ENCODE peak calls at places on chromosomes 11 and 22, in seven cellular contexts. U is hepatocyte, V is AG10803, M is PC-3, H is HFF-Myc, K is psoas muscle, J is fibroblast of mammary gland. R is an unnamed sample.

GRCh38 chr22:18110194-18110943 is at the start of gene TUBA8:
- DNase-seq in J (no peak), M (peak; percentile 27), U (peak; percentile 57), K (peak; percentile 89), V (peak; percentile 19), H (no peak), R (peak; percentile 40)

GRCh38 chr22:31400023-31400397 is 606 bp downstream of the DRG1 start:
- DNase-seq in H (no peak), J (peak; percentile 36), V (peak; percentile 33), M (no peak), K (no peak), U (peak; percentile 28), R (peak; percentile 29)

GRCh38 chr11:30826911-30827310 is 240.8 kb upstream of the MPPED2 start:
- DNase-seq in V (no peak), U (no peak), H (no peak), J (no peak), M (no peak), K (no peak), R (no peak)

GRCh38 chr22:39530692-39531331 is 1.7 kb downstream of the RPS19BP1 start:
- DNase-seq in J (peak; percentile 56), K (no peak), U (peak; percentile 68), V (peak; percentile 44), H (no peak), M (peak; percentile 57), R (peak; percentile 65)

GRCh38 chr11:8201524-8202365 is 32.9 kb upstream of the RIC3 start:
- DNase-seq in K (no peak), M (no peak), V (no peak), H (no peak), J (no peak), U (no peak), R (no peak)

GRCh38 chr11:7965386-7965785 is at the start of gene NLRP10:
- DNase-seq in M (peak; percentile 85), J (peak; percentile 92), U (no peak), K (no peak), H (no peak), V (peak; percentile 89), R (peak; percentile 96)

GRCh38 chr11:23540101-23540561 is 679.9 kb upstream of the CCDC179 start:
- DNase-seq in H (peak; percentile 29), J (peak; percentile 42), M (peak; percentile 79), K (no peak), U (peak; percentile 55), V (peak; percentile 41), R (peak; percentile 46)

GRCh38 chr22:30324008-30324730 is 2.6 kb downstream of the TBC1D10A start:
- DNase-seq in U (no peak), H (no peak), V (peak; percentile 87), K (peak; percentile 39), J (peak; percentile 37), M (no peak), R (no peak)

GRCh38 chr11:120546312-120547205 is 35.0 kb downstream of the GRIK4 start:
- DNase-seq in H (peak; percentile 82), M (peak; percentile 97), K (peak; percentile 69), J (peak; percentile 95), U (peak; percentile 74), V (peak; percentile 97), R (peak; percentile 92)

GRCh38 chr22:32994046-32994827 is 63.9 kb downstream of the SYN3 start:
- DNase-seq in H (no peak), J (no peak), K (peak; percentile 66), V (no peak), M (no peak), U (no peak), R (no peak)

GRCh38 chr22:40436460-40437431 is 66.4 kb downstream of the SGSM3 start:
- DNase-seq in K (no peak), H (no peak), V (peak; percentile 63), M (peak; percentile 66), J (peak; percentile 71), U (peak; percentile 74), R (peak; percentile 75)

GRCh38 chr22:24928322-24928721 is 18.2 kb downstream of the LHFPL7 start:
- DNase-seq in J (no peak), V (no peak), M (no peak), H (no peak), U (no peak), K (no peak), R (no peak)

GRCh38 chr22:19756288-19757128 is 4.1 kb upstream of the TBX1 start:
- DNase-seq in K (no peak), J (no peak), U (peak; percentile 79), V (no peak), M (peak; percentile 66), H (no peak), R (peak; percentile 82)

GRCh38 chr22:29313126-29314071 is 2.1 kb downstream of the RASL10A start:
- DNase-seq in K (peak; percentile 79), J (peak; percentile 56), V (peak; percentile 25), U (no peak), M (no peak), H (no peak), R (peak; percentile 43)

GRCh38 chr22:26767351-26767970 is 110.1 kb downstream of the MIAT start:
- DNase-seq in V (no peak), M (no peak), H (no peak), J (no peak), U (no peak), K (no peak), R (no peak)

GRCh38 chr11:65041206-65042035 is at the start of gene SAC3D1:
- DNase-seq in J (peak; percentile 31), M (peak; percentile 69), U (peak; percentile 75), H (no peak), K (no peak), V (no peak), R (peak; percentile 77)

GRCh38 chr11:104165014-104165413 is 1.1 kb upstream of the PDGFD start:
- DNase-seq in U (no peak), H (no peak), K (no peak), M (no peak), J (no peak), V (no peak), R (no peak)

GRCh38 chr11:116112031-116112935 is 608.1 kb upstream of the CADM1 start:
- DNase-seq in M (no peak), H (no peak), V (no peak), K (no peak), J (no peak), U (no peak), R (no peak)

GRCh38 chr11:9773524-9773923 is 109.6 kb downstream of the SWAP70 start:
- DNase-seq in U (no peak), V (no peak), H (no peak), K (no peak), J (no peak), M (no peak), R (no peak)

GRCh38 chr22:46731246-46732040 is 6.6 kb downstream of the CERK start:
- DNase-seq in K (peak; percentile 76), V (peak; percentile 39), H (no peak), U (peak; percentile 65), J (no peak), M (no peak), R (peak; percentile 28)

GRCh38 chr22:38543822-38544221 is 26.2 kb downstream of the DMC1 start:
- DNase-seq in J (no peak), H (no peak), M (no peak), K (no peak), V (no peak), U (no peak), R (no peak)

GRCh38 chr22:48464246-48464645 is 1363.4 kb downstream of the BRD1 start:
- DNase-seq in U (no peak), K (no peak), J (no peak), M (no peak), H (no peak), V (no peak), R (no peak)

GRCh38 chr11:36292311-36292722 is 3.1 kb upstream of the COMMD9 start:
- DNase-seq in V (peak; percentile 50), U (peak; percentile 32), H (no peak), K (no peak), J (peak; percentile 46), M (peak; percentile 67), R (peak; percentile 53)

GRCh38 chr11:125593113-125593761 is 585 bp downstream of the STT3A start:
- DNase-seq in V (peak; percentile 30), U (peak; percentile 57), H (no peak), M (peak; percentile 35), K (no peak), J (peak; percentile 36), R (peak; percentile 34)

GRCh38 chr11:106789406-106789805 is 228.9 kb downstream of the GUCY1A2 start:
- DNase-seq in M (no peak), K (no peak), U (no peak), V (no peak), H (no peak), J (no peak), R (peak; percentile 53)
- H3K4me3 ChIP-seq in M (no peak overlapping the region), K (no peak overlapping the region), U (no peak overlapping the region), V (no peak overlapping the region), H (no peak overlapping the region), J (no peak overlapping the region), R (no peak overlapping the region)

DNA sequence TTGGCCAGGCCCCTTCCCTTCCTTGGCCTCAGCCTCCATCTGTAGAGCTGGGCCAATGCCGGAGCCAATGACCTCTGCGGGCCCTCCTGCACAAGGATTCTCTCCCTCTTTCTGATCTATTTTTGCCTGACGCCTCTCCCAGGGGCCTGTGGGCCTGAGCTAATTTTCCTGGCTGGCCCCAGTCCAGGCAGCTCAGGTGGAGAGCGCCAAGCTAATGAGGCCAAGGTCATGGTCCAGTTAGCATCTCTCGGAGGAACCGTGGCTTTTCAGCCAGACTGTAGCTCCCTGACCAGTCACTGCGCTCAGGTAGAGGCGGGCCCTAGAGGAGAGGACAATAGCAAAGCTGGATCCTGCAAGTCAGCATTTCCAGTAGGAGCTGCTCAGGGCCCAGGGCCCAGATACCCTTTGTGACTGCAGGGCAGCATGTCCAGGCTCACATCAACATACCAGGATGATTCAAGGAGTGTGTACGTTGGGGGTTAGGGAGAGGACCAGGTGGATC is 43.5 kb downstream of the APOL3 start:
- DNase-seq in U (no peak), V (no peak), H (no peak), K (no peak), M (no peak), J (no peak), R (no peak)
- H3K4me3 ChIP-seq in U (no peak overlapping the region), V (no peak overlapping the region), H (no peak overlapping the region), K (no peak overlapping the region), M (no peak overlapping the region), J (no peak overlapping the region), R (no peak overlapping the region)

GRCh38 chr11:72334651-72335050 is 90.7 kb upstream of the PHOX2A start:
- DNase-seq in M (no peak), V (no peak), U (no peak), J (no peak), K (no peak), H (no peak), R (no peak)
- H3K4me3 ChIP-seq in M (no peak overlapping the region), V (no peak overlapping the region), U (no peak overlapping the region), J (no peak overlapping the region), K (no peak overlapping the region), H (no peak overlapping the region), R (no peak overlapping the region)

GRCh38 chr11:12681462-12681861 is 7.2 kb downstream of the TEAD1 start:
- DNase-seq in U (no peak), J (no peak), M (no peak), H (no peak), V (no peak), K (no peak), R (no peak)

GRCh38 chr11:12680940-12681258 is 6.7 kb downstream of the TEAD1 start:
- DNase-seq in H (no peak), J (no peak), U (no peak), K (no peak), V (no peak), M (no peak), R (no peak)

GRCh38 chr11:12678991-12679390 is 4.8 kb downstream of the TEAD1 start:
- DNase-seq in U (no peak), J (no peak), H (no peak), M (no peak), K (no peak), V (no peak), R (no peak)

GRCh38 chr11:12679471-12679870 is 5.2 kb downstream of the TEAD1 start:
- DNase-seq in H (no peak), U (no peak), M (no peak), V (peak; percentile 62), J (no peak), K (no peak), R (no peak)

GRCh38 chr11:12680246-12680939 is 6.2 kb downstream of the TEAD1 start:
- DNase-seq in M (peak; percentile 84), K (peak; percentile 91), J (peak; percentile 92), H (peak; percentile 66), U (peak; percentile 90), V (peak; percentile 91), R (peak; percentile 94)
- H3K4me3 ChIP-seq in M (peak overlapping the region; percentile 97), K (peak overlapping the region; percentile 83), J (peak overlapping the region; percentile 5), H (peak overlapping the region; percentile 22), U (peak overlapping the region; percentile 2), V (peak overlapping the region; percentile 39), R (no peak overlapping the region)

R was measured in epithelial cell of esophagus.